ENCODE peak calls at places on chromosomes 11 and 22, in four cellular contexts. One of them, this sample, is unnamed. For H3K9me3, the result is how much of the 10 kb centered on the place peaks cover.

GRCh38 chr22:47420211-47420610 is 657.8 kb downstream of the TBC1D22A start:
- DNase-seq in PC-3: no peak
- DNase-seq in HCT116: no peak
- DNase-seq in SK-N-SH: no peak
- DNase-seq in this sample: no peak

GRCh38 chr11:119764108-119764874 is 35.3 kb upstream of the NECTIN1 start:
- DNase-seq in PC-3: no peak
- DNase-seq in HCT116: no peak
- DNase-seq in SK-N-SH: no peak
- DNase-seq in this sample: peak

GRCh38 chr11:107859459-107860239 is 1.1 kb upstream of the SLC35F2 start:
- DNase-seq in SK-N-SH: peak
- DNase-seq in HCT116: peak
- DNase-seq in PC-3: peak
- DNase-seq in this sample: peak

GRCh38 chr22:25754527-25755202 is 12.7 kb downstream of the MYO18B start:
- DNase-seq in SK-N-SH: no peak
- DNase-seq in PC-3: no peak
- DNase-seq in HCT116: no peak
- DNase-seq in this sample: no peak

GRCh38 chr11:64355078-64355940 is 3.7 kb upstream of the RPS6KA4 start:
- DNase-seq in PC-3: peak
- DNase-seq in SK-N-SH: peak
- DNase-seq in HCT116: peak
- DNase-seq in this sample: peak

GRCh38 chr11:689630-690029 is 5.4 kb downstream of the DEAF1 start:
- DNase-seq in SK-N-SH: no peak
- DNase-seq in HCT116: no peak
- DNase-seq in PC-3: no peak
- DNase-seq in this sample: no peak

GRCh38 chr11:118930152-118930712 is 4.5 kb upstream of the BCL9L start:
- DNase-seq in SK-N-SH: peak
- DNase-seq in PC-3: peak
- DNase-seq in HCT116: peak
- DNase-seq in this sample: peak

GRCh38 chr11:88231894-88232482 is 56.7 kb upstream of the RAB38 start:
- DNase-seq in SK-N-SH: peak
- DNase-seq in PC-3: peak
- DNase-seq in HCT116: no peak
- DNase-seq in this sample: peak

GRCh38 chr11:93603225-93603624 is 58.3 kb upstream of the CEP295 start:
- DNase-seq in HCT116: no peak
- DNase-seq in SK-N-SH: no peak
- DNase-seq in PC-3: no peak
- DNase-seq in this sample: no peak

GRCh38 chr11:57426754-57427691 is at the start of gene SLC43A3:
- DNase-seq in SK-N-SH: peak
- DNase-seq in PC-3: peak
- DNase-seq in HCT116: no peak
- DNase-seq in this sample: peak

GRCh38 chr11:117374316-117374715 is 46.7 kb downstream of the CEP164 start:
- DNase-seq in SK-N-SH: no peak
- DNase-seq in HCT116: no peak
- DNase-seq in PC-3: no peak
- DNase-seq in this sample: no peak

GRCh38 chr22:16955678-16956210 is 52.3 kb downstream of the GAB4 start:
- DNase-seq in SK-N-SH: no peak
- DNase-seq in HCT116: no peak
- DNase-seq in PC-3: no peak
- DNase-seq in this sample: no peak

GRCh38 chr11:128745296-128746183 is 51.7 kb downstream of the FLI1 start:
- DNase-seq in HCT116: no peak
- DNase-seq in SK-N-SH: no peak
- DNase-seq in PC-3: no peak
- DNase-seq in this sample: no peak

GRCh38 chr11:7904910-7905309 is 26.2 kb downstream of the OR10A6 start:
- DNase-seq in SK-N-SH: no peak
- DNase-seq in HCT116: no peak
- DNase-seq in PC-3: peak
- DNase-seq in this sample: peak

GRCh38 chr11:133955945-133956421 is 785 bp downstream of the IGSF9B start:
- DNase-seq in SK-N-SH: peak
- DNase-seq in HCT116: no peak
- DNase-seq in PC-3: no peak
- DNase-seq in this sample: peak
- TF ChIP-seq EZH2phosphoT487 in SK-N-SH: no peak
- TF ChIP-seq EZH2phosphoT487 in HCT116: no peak
- TF ChIP-seq EZH2phosphoT487 in PC-3: no peak
- TF ChIP-seq EZH2phosphoT487 in this sample: peak

DNA sequence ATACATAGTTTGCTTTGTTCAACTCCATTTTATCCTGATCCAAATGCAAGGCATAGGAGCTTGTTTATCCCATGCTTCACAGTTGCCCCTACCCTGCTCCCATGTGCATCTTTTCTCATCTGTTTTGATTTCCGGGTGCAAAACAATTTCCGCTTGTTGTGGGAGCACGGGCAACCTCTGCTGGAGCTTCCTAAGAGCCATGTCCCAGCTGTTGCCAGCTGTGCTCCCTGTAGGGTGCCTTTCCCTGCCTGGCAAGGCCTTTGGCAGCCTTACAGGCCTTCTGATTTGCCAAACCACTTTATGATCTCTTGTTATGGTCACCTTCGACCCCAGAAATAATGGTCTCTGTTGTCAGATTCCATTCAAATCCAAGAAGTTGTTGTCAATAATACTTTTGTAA is 1038.5 kb downstream of the OPCML start:
- DNase-seq in HCT116: no peak
- DNase-seq in PC-3: no peak
- DNase-seq in SK-N-SH: no peak
- DNase-seq in this sample: no peak
- H3K9me3 ChIP-seq in HCT116: under half
- H3K9me3 ChIP-seq in PC-3: under half
- H3K9me3 ChIP-seq in SK-N-SH: under half
- H3K9me3 ChIP-seq in this sample: under half

DNA sequence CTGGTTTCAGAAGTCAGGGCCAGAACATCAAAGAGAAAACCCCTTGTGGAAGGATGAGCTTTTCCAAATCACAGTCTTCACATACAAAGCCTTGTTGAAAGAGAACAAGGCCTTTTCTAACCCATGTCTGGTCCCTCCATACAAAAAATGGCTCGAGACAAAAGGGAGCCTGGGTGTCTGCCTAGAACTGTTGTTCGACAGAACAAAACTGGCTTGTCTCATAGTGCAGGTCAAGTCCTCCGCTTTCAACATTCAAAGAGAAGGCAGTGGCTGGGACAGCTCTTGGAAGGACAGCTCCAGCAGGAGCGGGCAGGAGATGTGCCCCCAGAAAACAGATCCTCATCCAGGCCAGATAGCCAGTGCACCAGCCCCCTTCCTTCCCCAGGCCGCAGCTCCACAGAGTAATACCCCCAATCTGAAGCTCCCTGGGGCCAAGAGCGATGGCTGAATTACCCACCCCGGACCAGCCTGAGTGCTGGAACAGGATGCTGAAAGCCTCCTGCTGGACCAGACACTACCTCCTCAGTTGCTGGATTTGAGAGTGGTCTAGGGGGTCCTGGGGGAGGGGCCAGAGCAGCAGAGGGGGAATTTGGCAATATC is 27.6 kb downstream of the USH1C start:
- DNase-seq in PC-3: no peak
- DNase-seq in HCT116: no peak
- DNase-seq in SK-N-SH: no peak
- DNase-seq in this sample: no peak
- H3K9ac ChIP-seq in PC-3: no peak
- H3K9ac ChIP-seq in HCT116: no peak
- H3K9ac ChIP-seq in SK-N-SH: no peak
- H3K9ac ChIP-seq in this sample: no peak

GRCh38 chr22:32097018-32097417 is 54.0 kb downstream of the SLC5A1 start:
- DNase-seq in PC-3: no peak
- DNase-seq in SK-N-SH: no peak
- DNase-seq in HCT116: no peak
- DNase-seq in this sample: no peak
- TF ChIP-seq EZH2phosphoT487 in PC-3: no peak
- TF ChIP-seq EZH2phosphoT487 in SK-N-SH: no peak
- TF ChIP-seq EZH2phosphoT487 in HCT116: no peak
- TF ChIP-seq EZH2phosphoT487 in this sample: no peak

DNA sequence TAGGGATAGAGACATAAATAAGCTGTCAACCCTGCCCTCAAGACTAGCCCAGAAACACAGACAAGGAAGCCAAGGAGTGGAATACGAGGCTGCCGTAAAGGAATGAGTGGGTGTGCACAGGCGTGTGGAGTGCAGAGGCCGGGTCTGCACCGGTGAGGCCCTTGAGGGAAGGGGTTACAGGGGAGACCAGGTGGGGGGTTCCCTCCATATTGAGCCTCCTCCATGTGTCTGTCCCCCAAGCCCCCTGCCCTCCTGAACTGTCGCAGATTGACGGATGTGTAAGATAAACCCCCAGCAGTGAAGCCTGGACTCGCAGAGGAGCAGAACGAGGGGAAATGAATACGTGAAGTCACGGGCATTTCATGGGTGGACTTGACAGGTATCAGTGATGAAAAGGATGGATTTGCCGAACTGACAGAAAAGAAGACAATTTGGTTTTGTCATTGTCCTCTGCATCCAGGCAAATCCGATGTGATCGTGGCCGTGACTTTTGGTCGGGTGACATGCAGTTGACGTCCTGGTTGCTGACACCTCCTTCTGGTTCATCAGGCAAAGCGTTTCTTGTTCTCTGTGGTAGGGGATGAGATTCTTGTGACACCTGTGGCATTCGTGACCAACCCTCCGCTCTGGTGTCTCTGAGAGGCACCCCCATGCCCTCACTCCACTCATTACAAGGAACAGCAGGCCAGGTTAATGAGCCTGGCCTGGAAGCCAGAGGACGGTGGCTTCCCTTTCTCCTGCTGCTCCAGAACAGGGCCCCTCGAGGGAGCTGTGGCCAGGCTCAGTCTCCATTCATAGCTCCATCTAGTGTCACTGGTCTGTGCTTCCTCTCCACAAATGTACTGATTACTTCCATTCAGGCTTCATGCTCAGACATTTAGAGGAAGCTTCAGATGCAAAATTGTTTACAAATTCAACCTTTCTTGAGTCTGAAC is 223.1 kb upstream of the B3GAT1 start:
- DNase-seq in SK-N-SH: peak
- DNase-seq in PC-3: no peak
- DNase-seq in HCT116: no peak
- DNase-seq in this sample: peak
- H3K9me3 ChIP-seq in SK-N-SH: under half
- H3K9me3 ChIP-seq in PC-3: under half
- H3K9me3 ChIP-seq in HCT116: under half
- H3K9me3 ChIP-seq in this sample: under half

GRCh38 chr11:10349806-10350205 is 44.9 kb downstream of the ADM start:
- DNase-seq in HCT116: no peak
- DNase-seq in PC-3: no peak
- DNase-seq in SK-N-SH: no peak
- DNase-seq in this sample: no peak
- H3K9ac ChIP-seq in HCT116: no peak
- H3K9ac ChIP-seq in PC-3: no peak
- H3K9ac ChIP-seq in SK-N-SH: no peak
- H3K9ac ChIP-seq in this sample: no peak

DNA sequence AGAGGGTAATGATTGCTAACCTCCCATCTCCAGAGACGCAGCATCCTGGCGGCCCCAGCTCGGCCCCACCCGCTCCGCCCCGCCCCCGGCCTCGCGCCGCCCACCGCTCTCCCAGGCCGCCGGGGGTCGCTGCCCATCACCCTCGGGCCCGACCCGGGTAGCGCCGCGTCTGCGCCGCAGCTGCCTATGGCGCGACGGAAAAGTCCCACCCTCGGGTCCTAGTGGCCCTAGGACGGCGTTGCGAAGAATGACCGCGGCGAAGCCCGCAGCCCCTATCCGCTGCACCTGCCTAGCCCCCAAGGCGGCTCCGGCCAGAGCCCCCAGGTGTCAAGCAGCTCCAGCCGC is 457 bp downstream of the CPSF7 start:
- DNase-seq in PC-3: peak
- DNase-seq in SK-N-SH: peak
- DNase-seq in HCT116: peak
- DNase-seq in this sample: peak
- TF ChIP-seq EZH2phosphoT487 in PC-3: no peak
- TF ChIP-seq EZH2phosphoT487 in SK-N-SH: no peak
- TF ChIP-seq EZH2phosphoT487 in HCT116: no peak
- TF ChIP-seq EZH2phosphoT487 in this sample: no peak

GRCh38 chr11:70040452-70040851 is 37.7 kb upstream of the ANO1 start:
- DNase-seq in PC-3: no peak
- DNase-seq in HCT116: no peak
- DNase-seq in SK-N-SH: no peak
- DNase-seq in this sample: no peak

GRCh38 chr11:70038034-70038834 is 39.9 kb upstream of the ANO1 start:
- DNase-seq in PC-3: no peak
- DNase-seq in HCT116: no peak
- DNase-seq in SK-N-SH: no peak
- DNase-seq in this sample: no peak

GRCh38 chr11:70034740-70035365 is 43.3 kb upstream of the ANO1 start:
- DNase-seq in HCT116: no peak
- DNase-seq in SK-N-SH: no peak
- DNase-seq in PC-3: peak
- DNase-seq in this sample: no peak

GRCh38 chr11:70033711-70034070 is 44.4 kb upstream of the ANO1 start:
- DNase-seq in PC-3: no peak
- DNase-seq in SK-N-SH: no peak
- DNase-seq in HCT116: no peak
- DNase-seq in this sample: no peak

GRCh38 chr11:70036971-70037882 is 40.9 kb upstream of the ANO1 start:
- DNase-seq in PC-3: no peak
- DNase-seq in SK-N-SH: no peak
- DNase-seq in HCT116: no peak
- DNase-seq in this sample: no peak
- H3K9me3 ChIP-seq in PC-3: under half
- H3K9me3 ChIP-seq in SK-N-SH: under half
- H3K9me3 ChIP-seq in HCT116: under half
- H3K9me3 ChIP-seq in this sample: under half

DNA sequence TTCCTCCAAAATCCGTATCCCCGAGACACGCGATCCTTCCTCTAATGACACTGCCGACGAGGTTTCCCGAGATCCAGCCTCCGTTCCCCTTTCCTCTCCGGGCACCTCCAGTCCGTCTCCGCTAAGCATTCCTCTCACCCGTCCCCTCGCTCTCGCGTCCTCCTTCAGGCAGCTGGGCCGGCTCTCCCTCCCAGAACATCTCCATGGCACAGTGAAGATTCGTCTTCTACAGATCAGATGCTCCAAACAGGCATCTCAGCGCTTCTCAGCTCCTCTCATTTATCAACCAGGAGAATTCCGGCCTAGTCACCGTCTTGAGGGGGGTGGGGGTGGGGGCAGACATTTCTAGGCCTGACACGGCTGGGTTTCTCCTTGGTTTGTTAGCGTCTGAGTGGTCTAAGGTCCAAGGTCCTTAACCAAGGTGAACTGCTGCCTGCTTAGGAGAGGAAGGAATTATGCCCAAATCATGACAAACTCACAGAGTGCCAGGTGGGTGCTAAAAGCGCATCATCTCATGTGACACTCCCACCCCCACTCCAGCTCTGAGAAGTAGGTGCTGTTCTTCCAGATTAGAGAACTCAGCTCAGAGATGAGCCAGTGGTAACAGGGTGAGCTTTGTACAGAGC is at the start of gene SPTBN2:
- DNase-seq in HCT116: no peak
- DNase-seq in PC-3: peak
- DNase-seq in SK-N-SH: no peak
- DNase-seq in this sample: peak
- H3K9ac ChIP-seq in HCT116: peak
- H3K9ac ChIP-seq in PC-3: peak
- H3K9ac ChIP-seq in SK-N-SH: no peak
- H3K9ac ChIP-seq in this sample: no peak